ENCODE peak calls at places on chromosome 4, in four cellular contexts. E, R, B and Y are unnamed samples.

GRCh38 chr4:40238700-40239548 is 42.1 kb downstream of the RHOH start:
- DNase-seq in R (no peak), E (no peak), B (no peak), Y (no peak)

GRCh38 chr4:173135241-173135847 is 33.3 kb upstream of the GALNT7 start:
- DNase-seq in R (peak; percentile 70), E (no peak), B (no peak), Y (no peak)

GRCh38 chr4:144611850-144612249 is 34.1 kb upstream of the HHIP start:
- DNase-seq in R (peak; percentile 23), B (no peak), E (no peak), Y (no peak)

GRCh38 chr4:82268050-82268825 is 105.6 kb downstream of the HNRNPD start:
- DNase-seq in R (peak; percentile 60), B (no peak), E (peak; percentile 37), Y (peak; percentile 47)

GRCh38 chr4:156673483-156673882 is 298.1 kb downstream of the PDGFC start:
- DNase-seq in R (peak; percentile 10), E (no peak), B (no peak), Y (no peak)

GRCh38 chr4:3257125-3257690 is 8.2 kb downstream of the MSANTD1 start:
- DNase-seq in E (peak; percentile 25), R (no peak), B (peak; percentile 80), Y (no peak)

GRCh38 chr4:7979652-7979968 is 39.9 kb upstream of the AFAP1 start:
- DNase-seq in E (no peak), R (no peak), B (no peak), Y (no peak)

GRCh38 chr4:163467371-163467770 is 6.2 kb downstream of the TKTL2 start:
- DNase-seq in B (no peak), E (no peak), R (no peak), Y (no peak)

GRCh38 chr4:42641696-42642095 is 15.2 kb downstream of the ATP8A1 start:
- DNase-seq in R (no peak), E (no peak), B (no peak), Y (no peak)

GRCh38 chr4:26076000-26076587 is 162.1 kb downstream of the SMIM20 start:
- DNase-seq in R (peak; percentile 58), E (no peak), B (no peak), Y (peak; percentile 28)

GRCh38 chr4:105569014-105569850 is 16.8 kb downstream of the ARHGEF38 start:
- DNase-seq in R (no peak), E (no peak), B (no peak), Y (no peak)

GRCh38 chr4:159179310-159179958 is 76.6 kb downstream of the RAPGEF2 start:
- DNase-seq in R (no peak), E (no peak), B (no peak), Y (no peak)

GRCh38 chr4:1579834-1580686 is 104.1 kb downstream of the FAM53A start:
- DNase-seq in R (peak; percentile 91), B (peak; percentile 99), E (peak; percentile 93), Y (peak; percentile 83)

GRCh38 chr4:21507439-21507838 is 441.1 kb downstream of the KCNIP4 start:
- DNase-seq in B (no peak), R (peak; percentile 30), E (no peak), Y (no peak)

GRCh38 chr4:45399116-45399515 is 672.8 kb upstream of the GNPDA2 start:
- DNase-seq in R (no peak), E (no peak), B (no peak), Y (no peak)

GRCh38 chr4:138938371-138938699 is 77.2 kb upstream of the NOCT start:
- DNase-seq in R (peak; percentile 64), E (no peak), B (no peak), Y (no peak)

GRCh38 chr4:173182403-173182802 is 13.8 kb downstream of the GALNT7 start:
- DNase-seq in E (no peak), R (peak; percentile 79), B (no peak), Y (no peak)

GRCh38 chr4:99834569-99834968 is 17.9 kb downstream of the DAPP1 start:
- DNase-seq in B (no peak), E (no peak), R (no peak), Y (no peak)

GRCh38 chr4:106048250-106048931 is 153.1 kb downstream of the NPNT start:
- DNase-seq in R (peak; percentile 80), B (no peak), E (no peak), Y (no peak)

GRCh38 chr4:127533028-127533700 is 99.6 kb upstream of the INTU start:
- DNase-seq in B (no peak), R (peak; percentile 79), E (peak; percentile 83), Y (peak; percentile 27)

GRCh38 chr4:141027421-141027820 is 105.8 kb downstream of the RNF150 start:
- DNase-seq in E (no peak), R (peak; percentile 32), B (no peak), Y (no peak)

GRCh38 chr4:121030711-121031110 is 41.6 kb downstream of the NDNF start:
- DNase-seq in R (no peak), B (no peak), E (no peak), Y (no peak)